ENCODE peak calls at places on chromosomes 6 and 20, in five cellular contexts. One of them, this sample, is unnamed.

GRCh38 chr6:170022827-170023619 is 267.9 kb downstream of the DLL1 start:
- DNase-seq in GM20000: no peak
- DNase-seq in HFFc6: no peak
- DNase-seq in LNCaP clone FGC: no peak
- DNase-seq in A549: no peak
- DNase-seq in this sample: peak

GRCh38 chr20:58321205-58321604 is 11.7 kb downstream of the RAB22A start:
- DNase-seq in HFFc6: no peak
- DNase-seq in LNCaP clone FGC: no peak
- DNase-seq in GM20000: no peak
- DNase-seq in A549: no peak
- DNase-seq in this sample: no peak

GRCh38 chr20:51335329-51335841 is 207.1 kb downstream of the NFATC2 start:
- DNase-seq in LNCaP clone FGC: no peak
- DNase-seq in A549: peak
- DNase-seq in HFFc6: peak
- DNase-seq in GM20000: peak
- DNase-seq in this sample: no peak

GRCh38 chr6:169931223-169931760 is 179.9 kb downstream of the ERMARD start:
- DNase-seq in LNCaP clone FGC: no peak
- DNase-seq in A549: no peak
- DNase-seq in GM20000: no peak
- DNase-seq in HFFc6: no peak
- DNase-seq in this sample: no peak

GRCh38 chr6:52063584-52064400 is 23.6 kb downstream of the PKHD1 start:
- DNase-seq in HFFc6: peak
- DNase-seq in GM20000: peak
- DNase-seq in A549: peak
- DNase-seq in LNCaP clone FGC: no peak
- DNase-seq in this sample: no peak

GRCh38 chr20:24918579-24919566 is 30.2 kb upstream of the CST7 start:
- DNase-seq in HFFc6: no peak
- DNase-seq in GM20000: no peak
- DNase-seq in A549: no peak
- DNase-seq in LNCaP clone FGC: no peak
- DNase-seq in this sample: no peak

GRCh38 chr20:48875233-48875913 is 46.1 kb upstream of the ARFGEF2 start:
- DNase-seq in GM20000: no peak
- DNase-seq in A549: no peak
- DNase-seq in HFFc6: no peak
- DNase-seq in LNCaP clone FGC: no peak
- DNase-seq in this sample: no peak

GRCh38 chr20:58986968-58987517 is 6.0 kb downstream of the NELFCD start:
- DNase-seq in GM20000: no peak
- DNase-seq in A549: no peak
- DNase-seq in LNCaP clone FGC: no peak
- DNase-seq in HFFc6: no peak
- DNase-seq in this sample: no peak

GRCh38 chr6:47031656-47032055 is 10.5 kb downstream of the ADGRF1 start:
- DNase-seq in A549: no peak
- DNase-seq in HFFc6: no peak
- DNase-seq in GM20000: no peak
- DNase-seq in LNCaP clone FGC: no peak
- DNase-seq in this sample: no peak

GRCh38 chr20:34977365-34978091 is 21.9 kb downstream of the MYH7B start:
- DNase-seq in A549: no peak
- DNase-seq in LNCaP clone FGC: no peak
- DNase-seq in HFFc6: no peak
- DNase-seq in GM20000: no peak
- DNase-seq in this sample: no peak

GRCh38 chr6:47096233-47096887 is 54.2 kb upstream of the ADGRF1 start:
- DNase-seq in LNCaP clone FGC: no peak
- DNase-seq in HFFc6: no peak
- DNase-seq in GM20000: no peak
- DNase-seq in A549: no peak
- DNase-seq in this sample: no peak

GRCh38 chr6:42012501-42013133 is 37.7 kb upstream of the TAF8 start:
- DNase-seq in HFFc6: peak
- DNase-seq in GM20000: no peak
- DNase-seq in A549: no peak
- DNase-seq in LNCaP clone FGC: no peak
- DNase-seq in this sample: no peak

GRCh38 chr20:50472693-50473610 is 37.2 kb upstream of the PTPN1 start:
- DNase-seq in A549: no peak
- DNase-seq in GM20000: no peak
- DNase-seq in HFFc6: no peak
- DNase-seq in LNCaP clone FGC: no peak
- DNase-seq in this sample: peak

GRCh38 chr6:3359091-3359752 is 97.6 kb downstream of the SLC22A23 start:
- DNase-seq in GM20000: no peak
- DNase-seq in HFFc6: peak
- DNase-seq in A549: no peak
- DNase-seq in LNCaP clone FGC: no peak
- DNase-seq in this sample: no peak

GRCh38 chr20:41222703-41223102 is 85.4 kb downstream of the PLCG1 start:
- DNase-seq in HFFc6: no peak
- DNase-seq in A549: no peak
- DNase-seq in GM20000: no peak
- DNase-seq in LNCaP clone FGC: no peak
- DNase-seq in this sample: no peak

GRCh38 chr20:55882286-55882685 is 123.0 kb downstream of the CBLN4 start:
- DNase-seq in GM20000: no peak
- DNase-seq in HFFc6: no peak
- DNase-seq in A549: no peak
- DNase-seq in LNCaP clone FGC: no peak
- DNase-seq in this sample: no peak

GRCh38 chr20:59153355-59153681 is 10.3 kb upstream of the ZNF831 start:
- DNase-seq in A549: no peak
- DNase-seq in LNCaP clone FGC: peak
- DNase-seq in GM20000: no peak
- DNase-seq in HFFc6: no peak
- DNase-seq in this sample: no peak

GRCh38 chr6:116392158-116393032 is 21.6 kb downstream of the DSE start:
- DNase-seq in HFFc6: no peak
- DNase-seq in GM20000: no peak
- DNase-seq in A549: no peak
- DNase-seq in LNCaP clone FGC: no peak
- DNase-seq in this sample: peak

GRCh38 chr6:142075516-142076101 is 57.1 kb upstream of the GJE1 start:
- DNase-seq in LNCaP clone FGC: no peak
- DNase-seq in A549: no peak
- DNase-seq in GM20000: no peak
- DNase-seq in HFFc6: no peak
- DNase-seq in this sample: no peak

DNA sequence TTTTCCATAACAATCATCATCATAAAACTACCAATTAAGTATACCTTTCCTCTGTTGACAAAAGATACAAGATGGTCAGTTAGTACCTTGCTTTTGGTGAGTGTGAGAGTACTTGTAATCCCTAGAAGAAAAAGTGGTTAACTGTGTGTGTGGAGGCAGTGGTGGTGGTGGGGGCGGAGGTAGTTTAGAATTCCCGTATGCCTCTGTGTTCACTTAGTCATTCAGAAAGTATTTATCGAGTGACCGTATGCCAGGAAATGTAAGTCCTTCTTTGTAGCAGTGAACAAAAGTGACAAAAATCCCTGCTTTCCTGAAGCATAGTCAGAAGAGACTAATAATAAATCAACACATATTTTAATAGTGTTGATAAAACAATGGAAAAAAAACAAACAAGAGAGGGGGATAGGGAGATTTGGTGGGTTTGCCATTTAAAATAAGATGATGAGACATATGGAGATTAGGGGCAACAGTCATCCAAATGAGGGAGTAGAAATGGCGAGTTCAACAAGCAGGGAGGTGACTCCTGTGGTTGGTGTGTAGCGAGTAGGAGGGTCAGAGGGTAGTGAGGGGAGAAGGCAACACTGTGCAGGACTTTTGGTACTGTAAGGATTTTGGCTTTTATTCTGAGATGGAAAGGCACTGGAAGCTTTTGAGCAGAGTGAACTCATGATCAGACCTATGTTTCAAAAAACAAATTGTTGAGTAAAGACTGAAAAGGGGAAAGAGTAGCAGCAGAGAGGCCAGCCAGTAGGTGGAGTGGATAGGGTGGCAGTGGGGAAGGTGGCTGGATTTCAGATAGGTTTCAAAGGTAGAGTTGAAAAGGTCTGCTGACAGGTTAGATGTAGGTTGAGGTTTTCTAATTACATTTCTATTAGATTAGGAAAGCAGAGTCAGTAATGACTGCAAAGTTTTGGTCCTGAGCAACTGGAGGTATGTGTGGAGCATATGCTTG is 40.3 kb upstream of the SIM1 start:
- DNase-seq in A549: no peak
- DNase-seq in LNCaP clone FGC: no peak
- DNase-seq in GM20000: no peak
- DNase-seq in HFFc6: peak
- DNase-seq in this sample: no peak
- TF ChIP-seq CTCF in A549: no peak
- TF ChIP-seq CTCF in LNCaP clone FGC: no peak
- TF ChIP-seq CTCF in GM20000: no peak
- TF ChIP-seq CTCF in HFFc6: peak
- TF ChIP-seq CTCF in this sample: no peak

DNA sequence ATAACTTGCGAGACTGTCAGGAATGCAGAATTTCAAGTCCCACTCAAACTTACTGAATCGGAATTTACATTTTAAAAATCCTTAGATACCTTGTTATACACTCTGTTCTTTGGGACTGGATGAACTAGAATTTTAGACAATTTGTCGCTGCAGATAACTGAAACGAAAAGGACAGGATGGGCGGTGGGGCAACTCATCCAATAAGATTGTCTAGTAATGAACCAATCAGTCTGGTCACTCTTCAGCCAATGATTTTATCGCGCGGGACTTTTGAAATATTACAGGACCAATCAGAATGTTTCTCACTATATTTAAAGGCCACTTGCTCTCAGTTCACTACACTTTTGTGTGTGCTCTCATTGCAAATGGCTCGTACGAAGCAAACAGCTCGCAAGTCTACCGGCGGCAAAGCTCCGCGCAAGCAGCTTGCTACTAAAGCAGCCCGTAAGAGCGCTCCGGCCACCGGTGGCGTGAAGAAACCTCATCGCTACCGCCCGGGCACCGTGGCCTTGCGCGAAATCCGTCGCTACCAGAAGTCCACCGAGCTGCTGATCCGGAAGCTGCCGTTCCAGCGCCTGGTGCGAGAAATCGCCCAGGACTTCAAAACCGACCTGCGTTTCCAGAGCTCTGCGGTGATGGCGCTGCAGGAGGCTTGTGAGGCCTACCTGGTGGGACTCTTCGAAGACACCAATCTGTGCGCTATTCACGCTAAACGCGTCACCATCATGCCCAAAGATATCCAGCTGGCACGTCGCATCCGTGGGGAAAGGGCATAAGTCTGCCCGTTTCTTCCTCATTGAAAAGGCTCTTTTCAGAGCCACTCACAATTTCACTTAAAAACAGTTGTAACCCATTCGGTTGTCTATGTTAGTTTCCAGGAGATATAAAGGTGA is 41.9 kb upstream of the HFE start:
- DNase-seq in LNCaP clone FGC: no peak
- DNase-seq in A549: peak
- DNase-seq in HFFc6: peak
- DNase-seq in GM20000: peak
- DNase-seq in this sample: peak
- TF ChIP-seq CTCF in LNCaP clone FGC: no peak
- TF ChIP-seq CTCF in A549: no peak
- TF ChIP-seq CTCF in HFFc6: peak
- TF ChIP-seq CTCF in GM20000: no peak
- TF ChIP-seq CTCF in this sample: no peak

DNA sequence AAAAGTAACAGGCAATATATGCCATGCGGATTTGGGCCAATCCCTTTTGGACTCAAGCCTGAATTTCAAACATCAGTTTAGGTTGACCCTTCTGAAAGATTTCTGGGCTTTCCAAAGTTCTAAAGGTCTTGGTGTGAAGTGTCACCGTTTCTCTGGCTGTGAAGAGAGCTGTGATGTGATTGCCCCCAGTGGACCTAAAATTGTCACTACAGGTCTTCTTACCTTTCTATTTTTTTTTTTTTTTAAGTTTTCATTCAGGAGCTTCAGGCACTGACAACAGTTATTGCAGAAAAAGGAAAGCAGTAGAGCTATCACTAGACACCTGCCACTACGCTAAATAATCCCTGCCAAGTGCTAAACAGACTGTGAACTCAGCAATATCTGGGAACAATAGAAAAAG is 75.7 kb upstream of the OPRM1 start:
- DNase-seq in GM20000: no peak
- DNase-seq in LNCaP clone FGC: no peak
- DNase-seq in A549: no peak
- DNase-seq in HFFc6: no peak
- DNase-seq in this sample: no peak
- TF ChIP-seq CTCF in GM20000: no peak
- TF ChIP-seq CTCF in LNCaP clone FGC: no peak
- TF ChIP-seq CTCF in A549: no peak
- TF ChIP-seq CTCF in HFFc6: no peak
- TF ChIP-seq CTCF in this sample: no peak

GRCh38 chr6:44475779-44476434 is 88.4 kb downstream of the CDC5L start:
- DNase-seq in GM20000: peak
- DNase-seq in HFFc6: peak
- DNase-seq in A549: peak
- DNase-seq in LNCaP clone FGC: peak
- DNase-seq in this sample: peak
- TF ChIP-seq CTCF in GM20000: peak
- TF ChIP-seq CTCF in HFFc6: peak
- TF ChIP-seq CTCF in A549: peak
- TF ChIP-seq CTCF in LNCaP clone FGC: peak
- TF ChIP-seq CTCF in this sample: peak

DNA sequence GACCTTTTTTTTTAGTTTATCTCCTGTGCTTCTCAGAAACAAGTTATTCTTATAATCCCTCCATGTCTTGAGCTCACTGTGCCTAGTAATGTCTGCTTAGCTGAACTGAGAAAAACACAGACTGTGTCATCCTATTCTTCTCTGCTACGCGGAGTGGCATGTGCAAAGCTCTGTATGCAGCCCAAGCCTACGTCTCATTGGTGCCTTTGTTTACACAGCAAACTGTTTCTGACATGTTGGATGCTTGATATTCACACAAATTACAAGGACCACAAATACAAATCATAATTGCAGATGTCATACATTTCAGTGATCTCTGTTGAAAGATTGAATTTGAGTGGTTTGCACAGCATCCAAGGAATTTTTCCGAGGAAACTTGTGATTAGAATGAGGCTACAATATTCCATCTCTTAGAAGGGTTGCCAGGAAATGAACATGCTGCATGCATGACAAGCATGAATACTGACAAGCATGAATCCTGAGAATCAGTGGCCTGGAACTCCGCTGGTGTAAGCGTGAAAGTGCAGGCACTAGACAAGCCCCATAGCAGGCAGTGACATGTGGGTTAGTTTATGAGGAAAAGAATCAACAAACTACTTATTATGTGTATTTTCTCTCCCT is 128.4 kb upstream of the SGK1 start:
- DNase-seq in GM20000: no peak
- DNase-seq in HFFc6: peak
- DNase-seq in LNCaP clone FGC: no peak
- DNase-seq in A549: no peak
- DNase-seq in this sample: no peak
- TF ChIP-seq CTCF in GM20000: no peak
- TF ChIP-seq CTCF in HFFc6: no peak
- TF ChIP-seq CTCF in LNCaP clone FGC: no peak
- TF ChIP-seq CTCF in A549: no peak
- TF ChIP-seq CTCF in this sample: no peak

This sample was measured in CD14-positive monocyte.